ENCODE peak calls at places on chromosomes 2 and 18, in ten cellular contexts. E is MM.1S; L is activated naive CD4-positive, alpha-beta T cell treated with Interleukin-2 at 50 U/mL for 16 hours; Q is NCI-H2171; R is iris pigment epithelial cell; T is left lung; A is EH; C is amniotic stem cell; Z is breast epithelium; V is endothelial cell of umbilical vein. J is an unnamed sample.

GRCh38 chr2:45046786-45047185 is 37.5 kb upstream of the SIX2 start:
- DNase-seq in E (no peak), L (no peak), Q (no peak), R (peak), T (no peak), A (peak), C (no peak), Z (no peak), V (no peak), J (no peak)

GRCh38 chr2:219197388-219197787 is 9.2 kb upstream of the ZFAND2B start:
- DNase-seq in E (no peak), L (no peak), Q (no peak), R (no peak), T (no peak), A (no peak), C (no peak), Z (no peak), V (no peak), J (no peak)

GRCh38 chr2:125169764-125170146 is 1144.7 kb downstream of the CNTNAP5 start:
- DNase-seq in E (no peak), L (no peak), Q (peak), R (no peak), T (no peak), A (peak), C (no peak), Z (no peak), V (no peak), J (no peak)

GRCh38 chr2:31231571-31232287 is 2.2 kb upstream of the EHD3 start:
- DNase-seq in E (no peak), L (no peak), Q (no peak), R (no peak), T (no peak), A (no peak), C (no peak), Z (no peak), V (no peak), J (no peak)

GRCh38 chr2:138213079-138213478 is 248.8 kb downstream of the HNMT start:
- DNase-seq in E (no peak), L (no peak), Q (no peak), R (no peak), T (no peak), A (no peak), C (no peak), Z (no peak), V (no peak), J (no peak)

GRCh38 chr2:111678161-111678560 is 205.8 kb downstream of the ANAPC1 start:
- DNase-seq in E (peak), L (no peak), Q (no peak), R (no peak), T (no peak), A (no peak), C (no peak), Z (no peak), V (no peak), J (no peak)

GRCh38 chr2:237674731-237675276 is 47.4 kb downstream of the LRRFIP1 start:
- DNase-seq in E (peak), L (peak), Q (no peak), R (peak), T (peak), A (peak), C (no peak), Z (peak), V (peak), J (peak)

GRCh38 chr2:56741601-56742102 is 557.9 kb downstream of the CCDC85A start:
- DNase-seq in E (no peak), L (no peak), Q (no peak), R (peak), T (peak), A (peak), C (peak), Z (peak), V (peak), J (no peak)

GRCh38 chr2:134668821-134669220 is 50.0 kb downstream of the TMEM163 start:
- DNase-seq in E (no peak), L (peak), Q (no peak), R (no peak), T (peak), A (no peak), C (no peak), Z (peak), V (no peak), J (no peak)

GRCh38 chr2:105858868-105859693 is 114.4 kb downstream of the NCK2 start:
- DNase-seq in E (no peak), L (peak), Q (no peak), R (no peak), T (no peak), A (no peak), C (no peak), Z (no peak), V (no peak), J (no peak)

GRCh38 chr2:72515696-72516095 is 310.1 kb downstream of the EXOC6B start:
- DNase-seq in E (no peak), L (no peak), Q (no peak), R (peak), T (no peak), A (peak), C (no peak), Z (no peak), V (no peak), J (no peak)

GRCh38 chr18:77701977-77702376 is 452.3 kb downstream of the GALR1 start:
- DNase-seq in E (no peak), L (no peak), Q (no peak), R (no peak), T (no peak), A (no peak), C (no peak), Z (no peak), V (no peak), J (no peak)

GRCh38 chr2:121906170-121906569 is 150.7 kb downstream of the TSN start:
- DNase-seq in E (no peak), L (no peak), Q (no peak), R (no peak), T (no peak), A (no peak), C (no peak), Z (no peak), V (no peak), J (no peak)

GRCh38 chr2:241771286-241772062 is 5.1 kb upstream of the GAL3ST2 start:
- DNase-seq in E (no peak), L (no peak), Q (no peak), R (peak), T (no peak), A (peak), C (no peak), Z (peak), V (no peak), J (no peak)

GRCh38 chr18:7618821-7619410 is 51.8 kb downstream of the PTPRM start:
- DNase-seq in E (no peak), L (no peak), Q (no peak), R (no peak), T (no peak), A (peak), C (no peak), Z (no peak), V (no peak), J (no peak)

GRCh38 chr2:188295067-188295685 is 3.5 kb downstream of the GULP1 start:
- DNase-seq in E (no peak), L (no peak), Q (no peak), R (no peak), T (no peak), A (no peak), C (no peak), Z (no peak), V (peak), J (no peak)

GRCh38 chr18:12376034-12376717 is 851 bp downstream of the AFG3L2 start:
- DNase-seq in E (peak), L (peak), Q (no peak), R (peak), T (no peak), A (peak), C (no peak), Z (no peak), V (peak), J (no peak)

GRCh38 chr18:41513438-41513837 is 441.6 kb upstream of the PIK3C3 start:
- DNase-seq in E (no peak), L (no peak), Q (no peak), R (no peak), T (no peak), A (no peak), C (no peak), Z (no peak), V (no peak), J (no peak)

GRCh38 chr18:63022429-63023022 is 297.0 kb downstream of the BCL2 start:
- DNase-seq in E (no peak), L (no peak), Q (no peak), R (no peak), T (peak), A (no peak), C (no peak), Z (no peak), V (no peak), J (no peak)

GRCh38 chr2:207422307-207422960 is 107.3 kb upstream of the CREB1 start:
- DNase-seq in E (no peak), L (no peak), Q (no peak), R (no peak), T (no peak), A (no peak), C (no peak), Z (no peak), V (no peak), J (no peak)

GRCh38 chr18:63994783-63995399 is 25.0 kb downstream of the SERPINB8 start:
- DNase-seq in E (peak), L (peak), Q (peak), R (peak), T (no peak), A (peak), C (peak), Z (peak), V (peak), J (peak)

GRCh38 chr2:197024206-197024605 is 97.7 kb upstream of the PGAP1 start:
- DNase-seq in E (no peak), L (no peak), Q (no peak), R (no peak), T (no peak), A (peak), C (no peak), Z (no peak), V (no peak), J (no peak)

GRCh38 chr2:190202604-190203003 is 117.0 kb downstream of the HIBCH start:
- DNase-seq in E (no peak), L (no peak), Q (no peak), R (no peak), T (no peak), A (no peak), C (no peak), Z (no peak), V (no peak), J (no peak)

GRCh38 chr18:37339701-37340215 is 225.8 kb downstream of the CELF4 start:
- DNase-seq in E (no peak), L (no peak), Q (no peak), R (no peak), T (no peak), A (no peak), C (no peak), Z (no peak), V (no peak), J (no peak)

GRCh38 chr2:210654091-210654490 is 97.7 kb downstream of the CPS1 start:
- DNase-seq in E (no peak), L (no peak), Q (no peak), R (peak), T (no peak), A (peak), C (no peak), Z (no peak), V (no peak), J (no peak)

GRCh38 chr2:217890445-217890844 is 112.3 kb downstream of the TNS1 start:
- DNase-seq in E (no peak), L (no peak), Q (no peak), R (peak), T (no peak), A (peak), C (no peak), Z (no peak), V (peak), J (peak)

GRCh38 chr2:223590964-223591363 is 11.2 kb downstream of the SCG2 start:
- DNase-seq in E (no peak), L (no peak), Q (no peak), R (peak), T (no peak), A (peak), C (no peak), Z (no peak), V (no peak), J (peak)

GRCh38 chr2:45889053-45889452 is 237.6 kb downstream of the PRKCE start:
- DNase-seq in E (peak), L (no peak), Q (peak), R (peak), T (no peak), A (no peak), C (no peak), Z (no peak), V (no peak), J (no peak)

GRCh38 chr18:55748227-55748738 is 160.3 kb upstream of the TCF4 start:
- DNase-seq in E (no peak), L (no peak), Q (no peak), R (no peak), T (no peak), A (no peak), C (no peak), Z (no peak), V (no peak), J (no peak)

GRCh38 chr2:142140434-142140845 is 9.6 kb upstream of the LRP1B start:
- DNase-seq in E (peak), L (no peak), Q (peak), R (peak), T (no peak), A (peak), C (no peak), Z (no peak), V (peak), J (peak)

GRCh38 chr2:222610746-222611145 is 45.1 kb downstream of the FARSB start:
- DNase-seq in E (no peak), L (no peak), Q (no peak), R (peak), T (no peak), A (peak), C (no peak), Z (no peak), V (no peak), J (no peak)

GRCh38 chr2:172962824-172963223 is 112.8 kb upstream of the MAP3K20 start:
- DNase-seq in E (no peak), L (no peak), Q (no peak), R (peak), T (no peak), A (peak), C (no peak), Z (no peak), V (peak), J (peak)

J was measured in lung microvascular endothelial cell.